ENCODE peak calls at places on chromosomes 13 and 19, in six cellular contexts. O, C, B, D, R and J are unnamed samples.

GRCh38 chr13:39729161-39729560 is 73.7 kb downstream of the COG6 start:
- DNase-seq in O (no peak), C (no peak), B (no peak), D (peak), R (no peak), J (no peak)

GRCh38 chr13:25380082-25380481 is 8.3 kb downstream of the ATP8A2 start:
- DNase-seq in O (no peak), C (no peak), B (no peak), D (no peak), R (no peak), J (no peak)

GRCh38 chr13:38908574-38908973 is 82.1 kb downstream of the STOML3 start:
- DNase-seq in O (no peak), C (no peak), B (no peak), D (no peak), R (no peak), J (no peak)

GRCh38 chr13:22176968-22177545 is 506.2 kb downstream of the FGF9 start:
- DNase-seq in O (no peak), C (no peak), B (no peak), D (peak), R (no peak), J (no peak)

GRCh38 chr19:37251308-37252229 is 33.6 kb downstream of the ZNF383 start:
- DNase-seq in O (peak), C (peak), B (peak), D (peak), R (peak), J (peak)

GRCh38 chr19:5805465-5806132 is 732 bp downstream of the NRTN start:
- DNase-seq in O (peak), C (peak), B (peak), D (peak), R (peak), J (peak)

GRCh38 chr19:1977116-1977515 is 36.1 kb downstream of the CSNK1G2 start:
- DNase-seq in O (no peak), C (no peak), B (no peak), D (no peak), R (no peak), J (no peak)

GRCh38 chr13:43285891-43286602 is 262.7 kb downstream of the DNAJC15 start:
- DNase-seq in O (no peak), C (no peak), B (no peak), D (peak), R (no peak), J (no peak)

GRCh38 chr19:50717026-50717723 is 2.4 kb downstream of the SHANK1 start:
- DNase-seq in O (no peak), C (no peak), B (no peak), D (no peak), R (no peak), J (no peak)

GRCh38 chr19:51699170-51699569 is 6.0 kb downstream of the SPACA6 start:
- DNase-seq in O (no peak), C (no peak), B (no peak), D (no peak), R (no peak), J (no peak)

GRCh38 chr19:15187026-15188007 is 13.5 kb downstream of the NOTCH3 start:
- DNase-seq in O (no peak), C (no peak), B (no peak), D (no peak), R (no peak), J (peak)

GRCh38 chr19:38831142-38831605 is 420 bp downstream of the ECH1 start:
- DNase-seq in O (peak), C (peak), B (peak), D (peak), R (no peak), J (peak)

GRCh38 chr13:49410477-49410876 is 33.4 kb downstream of the CAB39L start:
- DNase-seq in O (no peak), C (no peak), B (no peak), D (no peak), R (no peak), J (no peak)

GRCh38 chr13:97141564-97142005 is 80.5 kb upstream of the MBNL2 start:
- DNase-seq in O (no peak), C (peak), B (peak), D (peak), R (no peak), J (peak)

GRCh38 chr19:294819-295686 is 3.9 kb upstream of the PLPP2 start:
- DNase-seq in O (no peak), C (no peak), B (peak), D (peak), R (peak), J (no peak)

GRCh38 chr13:73731564-73731963 is 402.6 kb downstream of the KLF12 start:
- DNase-seq in O (no peak), C (no peak), B (no peak), D (no peak), R (no peak), J (no peak)

GRCh38 chr13:59024434-59024833 is 1139.3 kb downstream of the DIAPH3 start:
- DNase-seq in O (no peak), C (no peak), B (no peak), D (no peak), R (no peak), J (no peak)

GRCh38 chr13:74101436-74101835 is 32.8 kb downstream of the KLF12 start:
- DNase-seq in O (no peak), C (no peak), B (no peak), D (no peak), R (no peak), J (no peak)

GRCh38 chr13:106373304-106373988 is 162.0 kb downstream of the EFNB2 start:
- DNase-seq in O (no peak), C (no peak), B (no peak), D (no peak), R (no peak), J (no peak)

GRCh38 chr13:43782686-43783085 is 4.1 kb downstream of the ENOX1 start:
- DNase-seq in O (no peak), C (no peak), B (no peak), D (no peak), R (no peak), J (no peak)

GRCh38 chr19:37333457-37333856 is 37.4 kb upstream of the ZNF527 start:
- DNase-seq in O (no peak), C (no peak), B (no peak), D (no peak), R (no peak), J (no peak)

GRCh38 chr13:110555601-110556223 is 5.8 kb downstream of the RAB20 start:
- DNase-seq in O (peak), C (no peak), B (peak), D (no peak), R (no peak), J (no peak)

GRCh38 chr13:76812206-76812882 is 73.9 kb downstream of the KCTD12 start:
- DNase-seq in O (no peak), C (no peak), B (peak), D (no peak), R (no peak), J (peak)

GRCh38 chr13:108269601-108270328 is at the start of gene TNFSF13B:
- DNase-seq in O (peak), C (peak), B (peak), D (peak), R (peak), J (peak)
- TF ChIP-seq POLR2A in O (no peak), C (no peak), B (no peak), D (no peak), R (no peak), J (no peak)

DNA sequence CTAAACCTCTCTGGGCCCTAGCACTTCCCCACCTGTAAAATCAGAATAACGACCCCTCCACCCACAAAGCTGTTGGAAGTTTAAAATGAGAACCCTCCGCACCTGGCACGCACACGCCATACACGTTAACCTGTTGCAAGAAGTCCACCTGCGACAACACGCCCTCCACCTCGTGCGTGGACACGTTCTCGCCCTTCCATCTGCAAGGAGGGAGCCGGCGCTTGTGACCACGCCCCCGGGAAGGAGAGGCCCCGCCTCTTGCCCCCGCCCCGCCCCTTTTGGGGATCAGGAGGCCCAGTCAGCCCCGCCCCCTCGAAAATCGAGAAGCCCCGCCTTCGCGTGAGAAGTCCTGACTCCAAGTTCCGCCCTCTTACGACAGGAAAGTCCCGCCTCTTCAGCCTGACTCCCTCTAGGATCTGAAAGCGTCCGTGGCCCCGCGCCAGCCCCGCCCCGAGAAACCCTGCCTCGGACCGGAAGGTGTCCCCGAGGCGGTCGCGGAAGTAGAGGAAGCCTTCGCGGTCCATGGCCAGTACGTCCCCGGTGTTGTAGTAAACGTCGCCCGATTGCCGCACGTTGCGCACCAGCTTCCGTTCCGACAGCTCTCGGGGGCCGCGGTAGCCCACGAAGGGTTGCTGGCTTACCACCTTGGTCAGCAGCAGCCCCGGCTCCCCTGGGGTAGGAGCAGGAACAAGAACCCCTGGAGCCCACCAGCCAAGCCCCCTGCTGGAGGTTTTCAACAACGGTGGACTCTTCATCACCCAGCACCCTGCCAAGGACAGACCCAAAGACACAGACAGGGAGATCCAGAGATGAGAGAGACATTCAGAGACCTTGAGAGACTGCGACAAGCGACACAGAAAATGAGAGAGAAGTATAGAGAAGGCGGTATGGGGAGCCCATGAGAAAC is 12.5 kb downstream of the SLC27A5 start:
- DNase-seq in O (peak), C (peak), B (peak), D (peak), R (peak), J (peak)
- TF ChIP-seq POLR2A in O (peak), C (peak), B (peak), D (peak), R (no peak), J (no peak)

GRCh38 chr19:54191671-54192453 is 754 bp downstream of the TSEN34 start:
- DNase-seq in O (no peak), C (no peak), B (no peak), D (peak), R (no peak), J (peak)

GRCh38 chr19:54192972-54193371 is 1.9 kb downstream of the TSEN34 start:
- DNase-seq in O (no peak), C (no peak), B (no peak), D (no peak), R (no peak), J (no peak)

GRCh38 chr19:54190503-54190941 is 586 bp upstream of the TSEN34 start:
- DNase-seq in O (peak), C (peak), B (peak), D (peak), R (peak), J (peak)

GRCh38 chr19:54189668-54190502 is 505 bp upstream of the MBOAT7 start:
- DNase-seq in O (peak), C (peak), B (peak), D (peak), R (peak), J (peak)

GRCh38 chr19:54190942-54191670 is at the start of gene TSEN34:
- DNase-seq in O (peak), C (peak), B (peak), D (peak), R (peak), J (peak)
- TF ChIP-seq POLR2A in O (peak), C (peak), B (peak), D (no peak), R (peak), J (no peak)

DNA sequence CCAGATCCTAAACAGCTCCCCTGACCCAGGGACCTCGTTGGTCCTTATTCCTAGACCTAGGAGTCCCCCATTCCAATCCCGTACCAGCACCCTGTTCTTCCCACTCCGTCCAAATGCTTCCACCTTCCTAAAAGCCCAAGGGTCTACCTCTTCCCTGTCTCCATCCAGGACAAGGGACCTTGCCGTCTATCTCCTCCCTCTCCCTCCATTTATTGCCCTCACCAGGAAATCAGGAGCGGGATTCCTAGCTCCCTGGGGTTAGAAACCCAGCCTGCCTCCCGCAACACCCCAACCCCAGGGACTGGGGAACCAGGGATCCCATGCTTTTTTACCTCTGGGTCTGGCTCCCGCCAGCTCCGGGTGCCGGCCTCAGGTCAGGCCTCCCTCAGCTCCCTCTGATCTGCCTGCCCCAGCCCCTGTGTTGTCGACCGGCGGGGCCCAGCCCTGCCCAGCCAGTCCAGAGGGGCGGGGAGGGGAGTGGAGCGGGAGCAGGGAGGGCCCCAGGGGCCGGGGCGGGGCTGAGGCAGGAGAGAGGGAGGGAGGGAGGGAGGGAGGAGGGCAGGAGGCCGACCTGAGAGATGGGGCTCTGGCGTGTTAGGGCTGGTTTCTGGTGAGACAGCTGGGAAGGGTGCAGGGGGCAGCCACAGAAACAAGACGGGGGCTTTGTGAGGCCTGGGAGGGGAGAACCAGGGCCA is at the start of gene B3GNT8:
- DNase-seq in O (peak), C (no peak), B (peak), D (peak), R (peak), J (peak)
- TF ChIP-seq POLR2A in O (peak), C (no peak), B (peak), D (no peak), R (no peak), J (no peak)

GRCh38 chr19:18340990-18341868 is 831 bp downstream of the PGPEP1 start:
- DNase-seq in O (peak), C (peak), B (peak), D (peak), R (peak), J (peak)

GRCh38 chr19:18339703-18340102 is 695 bp upstream of the PGPEP1 start:
- DNase-seq in O (no peak), C (peak), B (no peak), D (peak), R (no peak), J (no peak)

GRCh38 chr19:18338471-18339001 is 1.9 kb upstream of the PGPEP1 start:
- DNase-seq in O (no peak), C (no peak), B (no peak), D (no peak), R (no peak), J (no peak)

GRCh38 chr19:18342090-18342632 is 1.8 kb downstream of the PGPEP1 start:
- DNase-seq in O (no peak), C (no peak), B (no peak), D (no peak), R (no peak), J (no peak)

DNA sequence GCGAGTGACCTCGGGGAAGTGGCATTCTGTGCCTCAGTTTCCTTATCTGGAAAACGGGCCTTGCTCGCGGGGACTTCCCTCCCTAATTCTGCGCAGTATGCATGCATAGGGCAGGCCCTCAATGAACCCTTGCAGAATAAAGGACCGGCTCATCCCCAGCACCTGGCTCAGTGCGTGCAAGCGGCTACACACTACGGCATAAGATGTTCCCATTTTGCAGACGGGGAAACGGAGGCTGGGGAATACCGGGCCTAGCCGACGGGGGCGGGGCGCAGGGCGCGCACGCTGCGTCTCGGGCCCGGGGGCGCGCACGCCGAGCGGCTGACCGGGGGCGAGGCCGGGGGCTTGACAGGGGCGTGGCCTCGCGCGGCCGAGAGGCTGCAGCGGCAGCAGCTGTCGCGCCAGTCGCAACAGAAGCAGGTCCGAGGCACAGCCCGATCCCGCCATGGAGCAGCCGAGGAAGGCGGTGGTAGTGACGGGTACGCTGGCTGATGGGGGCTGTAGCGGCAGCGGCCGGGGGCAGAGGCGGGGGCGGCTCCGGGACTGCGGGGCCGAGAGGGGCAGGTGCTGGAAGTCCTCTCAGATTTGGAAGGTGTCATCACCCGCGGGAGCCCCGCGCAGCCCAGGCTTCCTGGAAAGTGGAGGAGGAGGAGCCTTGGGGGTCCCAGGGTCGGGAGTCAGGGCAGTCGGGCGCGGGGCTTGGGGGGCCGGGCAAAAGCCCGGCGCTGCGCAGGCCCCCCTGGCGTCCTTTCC is at the start of gene PGPEP1:
- DNase-seq in O (peak), C (peak), B (peak), D (peak), R (peak), J (peak)
- TF ChIP-seq POLR2A in O (peak), C (peak), B (peak), D (no peak), R (no peak), J (no peak)

GRCh38 chr19:42246869-42247630 is 4.6 kb upstream of the GSK3A start:
- DNase-seq in O (no peak), C (no peak), B (no peak), D (peak), R (no peak), J (peak)
- TF ChIP-seq POLR2A in O (no peak), C (no peak), B (no peak), D (no peak), R (no peak), J (no peak)